ENCODE peak calls at places on chromosomes 12 and 14, in six cellular contexts. Z is WTC11, Q is HepG2, N is HCT116, V is GM12878, T is H1. F is an unnamed sample.

GRCh38 chr12:32501835-32502333 is 102.5 kb downstream of the FGD4 start:
- DNase-seq in Z (peak; percentile 77), Q (peak; percentile 95), N (no peak), V (no peak), T (peak; percentile 76), F (no peak)

GRCh38 chr14:75630695-75631452 is 29.8 kb downstream of the ERG28 start:
- DNase-seq in Z (peak; percentile 77), Q (no peak), N (no peak), V (no peak), T (peak; percentile 68), F (no peak)

GRCh38 chr12:54304187-54304810 is 3.5 kb upstream of the NFE2 start:
- DNase-seq in Z (peak; percentile 46), Q (peak; percentile 85), N (no peak), V (no peak), T (peak; percentile 59), F (peak; percentile 93)

GRCh38 chr12:113005759-113006158 is 27.4 kb downstream of the OAS2 start:
- DNase-seq in Z (no peak), Q (no peak), N (peak; percentile 4), V (no peak), T (no peak), F (peak; percentile 37)

GRCh38 chr14:58501214-58501816 is 73.8 kb downstream of the KIAA0586 start:
- DNase-seq in Z (no peak), Q (peak; percentile 54), N (peak; percentile 54), V (peak; percentile 30), T (no peak), F (peak; percentile 49)

GRCh38 chr12:123634142-123634561 is 523 bp downstream of the GTF2H3 start:
- DNase-seq in Z (no peak), Q (no peak), N (no peak), V (no peak), T (no peak), F (peak; percentile 16)

GRCh38 chr12:64670856-64671639 is 60.8 kb downstream of the RASSF3 start:
- DNase-seq in Z (no peak), Q (no peak), N (peak; percentile 59), V (no peak), T (no peak), F (no peak)

GRCh38 chr12:54398995-54399793 is 14.7 kb upstream of the ZNF385A start:
- DNase-seq in Z (peak; percentile 94), Q (peak; percentile 62), N (peak; percentile 48), V (no peak), T (peak; percentile 98), F (peak; percentile 86)

GRCh38 chr14:51139221-51139681 is 44.3 kb upstream of the TRIM9 start:
- DNase-seq in Z (no peak), Q (no peak), N (no peak), V (no peak), T (no peak), F (no peak)

GRCh38 chr12:47353508-47353907 is 273.7 kb upstream of the AMIGO2 start:
- DNase-seq in Z (no peak), Q (no peak), N (no peak), V (no peak), T (no peak), F (no peak)

DNA sequence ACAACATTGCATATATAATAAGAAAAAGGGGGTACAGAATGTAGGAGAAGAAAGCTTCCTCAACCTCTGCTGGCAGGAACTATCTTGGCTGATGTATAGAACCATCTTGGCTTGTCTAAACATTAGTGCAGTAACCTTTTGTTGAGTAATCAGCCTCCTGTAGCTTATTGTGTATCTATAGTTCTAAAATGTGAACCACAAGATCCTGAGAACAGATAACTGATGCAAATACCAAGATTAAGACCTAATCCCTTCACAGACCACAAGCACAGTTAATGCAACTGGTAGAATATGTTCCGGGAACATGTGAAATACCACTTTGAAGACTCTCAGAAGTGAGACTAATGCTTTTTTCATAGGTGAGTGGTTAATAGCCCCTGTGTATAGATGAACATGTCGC is 50.7 kb upstream of the KCNC2 start:
- DNase-seq in Z (no peak), Q (no peak), N (no peak), V (no peak), T (no peak), F (no peak)
- TF ChIP-seq ATF3 in Z (no peak), Q (no peak), N (no peak), V (no peak), T (no peak), F (no peak)

GRCh38 chr14:31092160-31092708 is 66.1 kb upstream of the STRN3 start:
- DNase-seq in Z (no peak), Q (no peak), N (no peak), V (no peak), T (no peak), F (no peak)

GRCh38 chr14:31090872-31091764 is 64.9 kb upstream of the STRN3 start:
- DNase-seq in Z (no peak), Q (peak; percentile 97), N (no peak), V (no peak), T (no peak), F (no peak)

GRCh38 chr14:31097081-31097480 is 70.9 kb upstream of the STRN3 start:
- DNase-seq in Z (no peak), Q (no peak), N (no peak), V (no peak), T (no peak), F (no peak)

GRCh38 chr14:31096255-31096654 is 70.1 kb upstream of the STRN3 start:
- DNase-seq in Z (no peak), Q (no peak), N (no peak), V (no peak), T (no peak), F (no peak)
- TF ChIP-seq ATF3 in Z (no peak), Q (no peak), N (no peak), V (no peak), T (no peak), F (no peak)

DNA sequence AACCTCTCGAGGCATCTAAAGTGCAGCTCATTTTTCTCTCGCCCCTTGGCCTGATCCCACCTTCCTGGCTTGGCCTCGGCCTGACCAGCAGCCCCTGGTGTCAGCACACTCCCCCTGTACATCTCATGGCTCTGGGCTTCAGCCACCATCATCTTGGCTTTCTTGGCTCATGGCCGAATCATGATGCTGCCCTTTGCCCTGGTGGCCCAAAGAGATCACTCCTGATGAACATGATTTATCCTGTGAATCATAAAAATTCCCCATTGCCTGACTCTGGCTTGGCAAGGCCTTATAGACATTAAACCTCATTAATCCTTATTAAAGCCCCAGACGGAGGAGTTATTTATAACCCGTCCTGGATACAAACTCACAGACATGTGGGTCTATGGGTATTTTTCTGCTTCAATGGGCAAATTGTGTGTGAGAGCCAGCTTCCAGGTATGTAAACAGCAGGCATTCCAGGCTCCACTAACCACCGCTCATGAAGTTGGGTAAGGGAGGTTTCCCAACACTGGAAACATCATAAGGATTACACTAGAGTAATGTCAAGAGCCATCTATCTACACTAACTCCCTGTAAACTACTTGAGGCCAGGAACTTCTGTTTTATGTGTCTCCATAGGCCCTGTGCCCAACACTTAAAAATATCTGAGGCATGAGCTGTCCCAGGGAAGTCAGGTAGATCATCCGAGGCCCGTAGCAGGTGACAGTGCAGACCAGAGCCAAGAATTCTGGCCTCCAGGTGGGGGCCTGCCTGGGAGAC is 171.2 kb downstream of the TTC8 start:
- DNase-seq in Z (no peak), Q (no peak), N (no peak), V (no peak), T (no peak), F (no peak)
- TF ChIP-seq ATF3 in Z (no peak), Q (no peak), N (no peak), V (no peak), T (no peak), F (no peak)

GRCh38 chr12:117063162-117063911 is 35.9 kb downstream of the TESC start:
- DNase-seq in Z (no peak), Q (no peak), N (no peak), V (peak; percentile 55), T (no peak), F (no peak)
- TF ChIP-seq ATF3 in Z (no peak), Q (no peak), N (no peak), V (no peak), T (no peak), F (no peak)

GRCh38 chr12:48995061-48995879 is 3.9 kb downstream of the DDN start:
- DNase-seq in Z (peak; percentile 93), Q (peak; percentile 67), N (peak; percentile 71), V (no peak), T (peak; percentile 92), F (peak; percentile 90)
- TF ChIP-seq ATF3 in Z (no peak), Q (no peak), N (no peak), V (no peak), T (no peak), F (no peak)